ENCODE peak calls at places on chromosomes 12 and 14, in ten cellular contexts. K is GM13977; D is GM13976; W is cardiac fibroblast; B is CD4-positive, alpha-beta T cell; F is GM06990; Z is GM10248; Y is Calu3; G is AG04450; S is neural crest cell. I is an unnamed sample.

GRCh38 chr14:53399057-53399456 is 245.9 kb upstream of the DDHD1 start:
- DNase-seq in W (peak), G (no peak), F (no peak), Z (no peak), B (no peak), S (peak), K (no peak), Y (no peak), D (no peak), I (no peak)

GRCh38 chr12:131606218-131606899 is 104.5 kb upstream of the SFSWAP start:
- DNase-seq in Y (no peak), S (no peak), Z (no peak), W (no peak), K (no peak), D (no peak), B (no peak), F (no peak), G (no peak), I (peak)

GRCh38 chr12:58731096-58731495 is 189.2 kb downstream of the LRIG3 start:
- DNase-seq in K (no peak), B (no peak), S (no peak), W (no peak), D (no peak), Z (no peak), Y (no peak), G (no peak), F (no peak), I (no peak)

GRCh38 chr12:15808250-15808971 is 19.2 kb upstream of the EPS8 start:
- DNase-seq in W (no peak), Z (no peak), F (no peak), B (no peak), S (no peak), K (no peak), Y (no peak), D (no peak), G (peak), I (no peak)

GRCh38 chr12:117470804-117471203 is 109.4 kb upstream of the NOS1 start:
- DNase-seq in F (no peak), Z (no peak), B (no peak), Y (no peak), W (no peak), G (no peak), D (no peak), K (no peak), S (no peak), I (no peak)

GRCh38 chr14:68688872-68689371 is 103.9 kb downstream of the ZFP36L1 start:
- DNase-seq in Y (no peak), Z (no peak), W (peak), D (no peak), F (no peak), G (no peak), S (peak), K (no peak), B (no peak), I (no peak)

GRCh38 chr12:45688188-45688587 is 41.3 kb upstream of the ARID2 start:
- DNase-seq in B (no peak), Z (no peak), G (no peak), Y (no peak), S (no peak), F (no peak), K (no peak), W (no peak), D (no peak), I (no peak)

GRCh38 chr14:95149441-95149840 is 7.9 kb downstream of the DICER1 start:
- DNase-seq in B (no peak), Y (no peak), W (no peak), D (no peak), S (no peak), Z (no peak), G (no peak), F (no peak), K (no peak), I (no peak)

GRCh38 chr12:21551811-21552469 is 25.8 kb downstream of the SPX start:
- DNase-seq in D (no peak), Z (no peak), Y (no peak), B (no peak), K (no peak), W (peak), S (no peak), G (no peak), F (no peak), I (no peak)

GRCh38 chr12:49705479-49706267 is 1.5 kb downstream of the FMNL3 start:
- DNase-seq in Y (no peak), F (peak), G (no peak), W (peak), B (no peak), Z (peak), D (peak), K (peak), S (no peak), I (peak)

DNA sequence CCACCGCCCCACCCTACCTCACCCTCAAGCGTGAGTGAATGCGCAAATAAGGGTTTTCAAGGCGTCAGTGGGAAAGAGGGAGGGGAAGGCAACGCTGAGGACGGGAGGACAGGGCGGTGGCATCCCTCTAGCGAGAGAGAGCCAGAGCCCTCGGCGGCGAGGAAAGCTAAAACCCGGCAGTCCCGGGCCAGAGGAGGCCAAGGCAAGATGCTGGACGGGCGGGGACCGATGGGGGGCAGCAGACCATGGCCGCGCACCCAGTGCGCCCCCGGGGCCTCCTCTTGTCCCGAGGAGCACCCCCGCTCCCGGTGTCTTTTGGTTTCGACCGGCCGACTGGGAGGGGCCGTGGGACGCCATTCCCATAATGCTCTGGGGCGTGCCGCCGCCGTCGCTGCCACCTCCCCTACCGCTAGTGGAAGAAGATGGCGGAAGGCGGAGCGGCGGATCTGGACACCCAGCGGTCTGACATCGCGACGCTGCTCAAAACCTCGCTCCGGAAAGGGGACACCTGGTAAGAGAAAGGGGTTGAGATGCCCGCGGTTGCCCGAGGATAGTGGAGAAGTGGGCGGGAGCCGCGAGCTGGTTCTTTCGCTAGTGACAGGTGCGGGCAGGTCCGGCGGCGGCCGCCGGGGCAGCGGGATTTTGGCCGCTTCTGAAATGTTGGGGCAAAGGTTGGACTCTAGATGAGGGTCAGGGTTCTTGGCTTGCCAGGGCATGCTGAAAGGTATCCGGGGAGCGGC is at the start of gene USP15:
- DNase-seq in K (peak), Z (peak), S (peak), Y (peak), F (peak), W (peak), D (peak), B (peak), G (peak), I (peak)
- TF ChIP-seq CTCF in K (peak), Z (peak), S (peak), Y (peak), F (peak), W (peak), D (peak), B (peak), G (peak), I (peak)

GRCh38 chr14:45715946-45716345 is 462.9 kb upstream of the MIS18BP1 start:
- DNase-seq in D (no peak), Z (no peak), W (no peak), Y (no peak), G (no peak), K (no peak), B (no peak), S (no peak), F (no peak), I (no peak)

GRCh38 chr14:45716506-45716905 is 463.5 kb upstream of the MIS18BP1 start:
- DNase-seq in Z (no peak), F (no peak), Y (no peak), B (no peak), W (no peak), G (no peak), K (no peak), D (no peak), S (peak), I (no peak)
- TF ChIP-seq CTCF in Z (no peak), F (no peak), Y (no peak), B (no peak), W (no peak), G (no peak), K (no peak), D (no peak), S (peak), I (no peak)

GRCh38 chr12:122349078-122349477 is 73.4 kb downstream of the CLIP1 start:
- DNase-seq in B (no peak), F (no peak), Z (no peak), S (no peak), Y (no peak), D (no peak), W (no peak), G (no peak), K (no peak), I (no peak)

GRCh38 chr12:122346054-122346453 is 76.4 kb downstream of the CLIP1 start:
- DNase-seq in W (no peak), F (no peak), Z (no peak), S (no peak), B (no peak), Y (no peak), G (no peak), K (no peak), D (no peak), I (no peak)

GRCh38 chr12:122352394-122352793 is 70.1 kb downstream of the CLIP1 start:
- DNase-seq in Z (no peak), Y (no peak), K (no peak), D (no peak), W (no peak), B (no peak), S (no peak), G (no peak), F (no peak), I (peak)

GRCh38 chr12:122348505-122348904 is 74.0 kb downstream of the CLIP1 start:
- DNase-seq in K (no peak), Z (no peak), Y (no peak), G (no peak), B (no peak), D (no peak), F (no peak), W (no peak), S (no peak), I (no peak)

GRCh38 chr12:122350444-122350843 is 72.0 kb downstream of the CLIP1 start:
- DNase-seq in K (no peak), F (no peak), D (no peak), W (peak), Y (no peak), S (no peak), Z (no peak), B (no peak), G (peak), I (no peak)
- TF ChIP-seq CTCF in K (no peak), F (no peak), D (no peak), W (peak), Y (no peak), S (no peak), Z (no peak), B (no peak), G (peak), I (no peak)

GRCh38 chr12:67357726-67358125 is 88.6 kb downstream of the CAND1 start:
- DNase-seq in B (no peak), G (no peak), F (no peak), K (no peak), W (no peak), Y (no peak), D (no peak), S (no peak), Z (no peak), I (no peak)

GRCh38 chr12:67354322-67354721 is 85.2 kb downstream of the CAND1 start:
- DNase-seq in K (no peak), D (no peak), F (no peak), G (no peak), W (peak), B (no peak), S (no peak), Y (no peak), Z (no peak), I (no peak)

GRCh38 chr12:67356400-67356799 is 87.2 kb downstream of the CAND1 start:
- DNase-seq in S (no peak), Y (no peak), K (no peak), F (no peak), G (no peak), Z (no peak), D (no peak), W (peak), B (no peak), I (no peak)

GRCh38 chr12:67354966-67355365 is 85.8 kb downstream of the CAND1 start:
- DNase-seq in G (no peak), K (no peak), S (no peak), D (no peak), Z (no peak), Y (no peak), F (no peak), W (peak), B (no peak), I (no peak)

DNA sequence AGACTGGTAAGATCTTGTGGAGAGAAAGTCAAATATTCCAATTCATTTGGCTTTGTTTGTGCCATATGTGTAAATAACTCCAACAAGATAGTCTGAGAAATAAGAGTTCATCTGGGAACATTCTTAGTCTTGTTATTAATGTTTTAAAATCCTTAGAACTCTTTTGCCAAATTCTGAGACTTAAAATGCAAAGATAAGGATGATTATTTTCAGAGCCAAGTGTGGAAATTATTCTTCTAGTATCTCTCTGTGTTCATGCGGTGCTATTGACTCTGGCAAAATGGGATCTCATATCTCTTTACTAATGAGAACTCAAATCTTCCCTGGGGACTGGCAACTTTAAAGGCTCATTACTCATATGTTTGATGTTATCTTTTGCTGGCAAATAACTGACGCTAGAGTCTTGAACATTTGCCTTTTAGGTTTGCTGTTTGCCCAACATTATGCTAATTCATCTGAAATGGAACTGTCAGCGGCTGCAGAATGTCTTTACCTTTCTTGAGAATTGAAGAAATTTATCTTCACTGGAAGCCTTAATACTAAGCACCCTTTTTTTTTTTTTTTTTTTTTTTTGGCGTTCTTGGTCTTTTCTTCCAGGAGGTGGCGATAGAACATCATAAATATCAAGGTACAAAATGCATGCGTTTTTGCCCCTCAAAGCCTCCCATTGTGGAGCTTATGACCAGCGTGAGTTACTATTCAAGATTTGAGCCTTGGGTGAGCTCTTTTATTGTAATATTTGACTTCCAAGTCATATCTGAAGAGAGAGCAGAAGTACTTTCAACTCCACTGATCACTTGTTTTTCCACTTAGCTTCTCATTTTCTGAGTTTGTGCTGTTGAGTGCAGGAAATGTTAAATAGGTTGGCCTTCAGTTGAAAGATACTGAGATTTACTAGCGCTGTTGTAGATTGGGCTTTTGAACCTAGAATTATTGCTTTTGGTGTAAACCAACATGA is 86.5 kb downstream of the CAND1 start:
- DNase-seq in B (no peak), S (peak), Z (peak), W (peak), K (peak), D (peak), G (peak), F (peak), Y (peak), I (peak)
- TF ChIP-seq CTCF in B (peak), S (peak), Z (peak), W (peak), K (peak), D (no peak), G (peak), F (peak), Y (peak), I (peak)

GRCh38 chr12:94644622-94645021 is 5.7 kb downstream of the TMCC3 start:
- DNase-seq in K (no peak), G (no peak), D (peak), F (peak), S (no peak), B (no peak), Z (peak), Y (no peak), W (peak), I (peak)

GRCh38 chr12:94650143-94651056 is at the start of gene TMCC3:
- DNase-seq in G (no peak), S (peak), K (peak), D (peak), Z (peak), F (peak), Y (peak), B (no peak), W (peak), I (peak)

GRCh38 chr12:94648578-94648977 is 1.8 kb downstream of the TMCC3 start:
- DNase-seq in D (no peak), Z (no peak), S (no peak), B (no peak), K (no peak), F (no peak), Y (no peak), G (no peak), W (no peak), I (no peak)

GRCh38 chr12:94644141-94644575 is 6.2 kb downstream of the TMCC3 start:
- DNase-seq in Z (no peak), G (no peak), F (peak), B (no peak), D (no peak), K (no peak), Y (no peak), W (peak), S (no peak), I (peak)

DNA sequence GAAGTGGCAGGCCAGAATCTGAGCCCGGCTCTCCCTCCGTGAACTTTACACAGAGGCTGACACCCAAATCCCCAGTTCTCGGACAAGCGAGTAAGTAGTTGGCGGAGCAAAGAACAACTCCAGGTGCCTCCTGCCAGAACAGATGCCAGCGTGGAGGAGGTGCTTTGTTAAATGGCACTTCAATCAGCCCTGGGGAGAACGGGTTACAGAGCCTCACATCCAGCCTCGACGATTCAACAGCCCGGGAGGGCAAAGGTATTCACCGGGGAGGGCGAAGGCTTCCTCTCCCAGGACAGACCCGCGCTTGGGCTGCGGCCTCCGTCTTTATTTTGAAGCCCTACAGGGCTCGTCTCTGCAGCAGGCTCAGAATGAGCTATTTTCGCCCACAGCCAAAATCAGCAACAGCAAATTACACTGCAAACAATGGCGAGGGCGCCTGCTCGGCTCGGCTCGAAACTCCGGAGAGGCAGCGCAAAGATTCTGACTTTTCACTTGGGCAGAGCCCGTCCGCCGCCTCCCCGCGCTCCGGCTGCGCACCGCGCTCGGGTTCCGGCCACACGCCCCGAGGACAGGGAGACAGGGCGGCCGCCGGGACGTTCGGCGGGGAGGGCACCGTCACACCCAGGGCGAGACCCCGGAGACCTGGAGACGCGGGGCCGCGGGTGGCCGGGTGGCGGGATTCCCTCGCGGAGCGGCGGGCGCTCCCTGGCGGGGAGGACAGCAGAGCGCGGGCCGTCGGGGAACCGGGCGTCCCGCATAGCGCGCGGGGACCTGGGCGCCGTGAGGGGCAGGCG is 811 bp downstream of the TMCC3 start:
- DNase-seq in F (peak), K (peak), G (no peak), Z (peak), W (peak), B (no peak), S (peak), Y (peak), D (peak), I (peak)
- TF ChIP-seq CTCF in F (peak), K (peak), G (peak), Z (peak), W (no peak), B (no peak), S (peak), Y (peak), D (peak), I (peak)

GRCh38 chr12:6605425-6606330 is 1.5 kb downstream of the CHD4 start:
- DNase-seq in B (no peak), Z (no peak), D (no peak), F (no peak), G (no peak), S (no peak), Y (peak), K (no peak), W (peak), I (peak)
- TF ChIP-seq CTCF in B (no peak), Z (no peak), D (no peak), F (no peak), G (no peak), S (peak), Y (no peak), K (no peak), W (no peak), I (no peak)

GRCh38 chr14:66109426-66109825 is 376.7 kb upstream of the CCDC196 start:
- DNase-seq in F (no peak), W (no peak), K (no peak), B (no peak), Z (no peak), D (no peak), S (no peak), G (no peak), Y (no peak), I (no peak)
- TF ChIP-seq CTCF in F (peak), W (no peak), K (no peak), B (no peak), Z (no peak), D (no peak), S (no peak), G (no peak), Y (no peak), I (no peak)

GRCh38 chr14:51786227-51786626 is 74.2 kb upstream of the GNG2 start:
- DNase-seq in D (no peak), G (no peak), S (no peak), Z (no peak), W (no peak), B (no peak), F (no peak), Y (no peak), K (no peak), I (no peak)
- TF ChIP-seq CTCF in D (no peak), G (no peak), S (no peak), Z (no peak), W (no peak), B (no peak), F (no peak), Y (no peak), K (no peak), I (no peak)

GRCh38 chr14:37545174-37545573 is 49.9 kb downstream of the FOXA1 start:
- DNase-seq in K (no peak), Y (no peak), Z (no peak), F (no peak), S (no peak), B (no peak), G (no peak), W (no peak), D (no peak), I (no peak)
- TF ChIP-seq CTCF in K (no peak), Y (peak), Z (no peak), F (no peak), S (peak), B (no peak), G (peak), W (no peak), D (no peak), I (no peak)